ENCODE peak calls at places on chromosomes 3 and 15, in seven cellular contexts. One of them, this sample, is unnamed.
A peak's percentile ranks its signal among the peaks of the same experiment; 100 is the strongest.

GRCh38 chr3:188303286-188303799 is 149.4 kb downstream of the LPP start:
- DNase-seq in mesenchymal stem cell: no peak
- DNase-seq in H1: no peak
- DNase-seq in H9: no peak
- DNase-seq in IMR-90: no peak
- DNase-seq in trophoblast cell: no peak
- DNase-seq in mesendoderm: peak; percentile 29
- DNase-seq in this sample: no peak

GRCh38 chr3:14490831-14491230 is 49.3 kb downstream of the GRIP2 start:
- DNase-seq in mesenchymal stem cell: no peak
- DNase-seq in H1: no peak
- DNase-seq in H9: no peak
- DNase-seq in IMR-90: no peak
- DNase-seq in trophoblast cell: peak; percentile 82
- DNase-seq in mesendoderm: no peak
- DNase-seq in this sample: no peak

GRCh38 chr3:177618873-177619771 is 421.8 kb upstream of the TBL1XR1 start:
- DNase-seq in mesenchymal stem cell: no peak
- DNase-seq in H1: no peak
- DNase-seq in H9: no peak
- DNase-seq in IMR-90: peak; percentile 72
- DNase-seq in trophoblast cell: no peak
- DNase-seq in mesendoderm: no peak
- DNase-seq in this sample: no peak

GRCh38 chr15:22808761-22809280 is 22.4 kb downstream of the NIPA1 start:
- DNase-seq in mesenchymal stem cell: no peak
- DNase-seq in H1: no peak
- DNase-seq in H9: no peak
- DNase-seq in IMR-90: no peak
- DNase-seq in trophoblast cell: no peak
- DNase-seq in mesendoderm: no peak
- DNase-seq in this sample: no peak

GRCh38 chr15:74781673-74782595 is at the start of gene CSK:
- DNase-seq in mesenchymal stem cell: peak; percentile 50
- DNase-seq in H1: no peak
- DNase-seq in H9: peak; percentile 62
- DNase-seq in IMR-90: peak; percentile 51
- DNase-seq in trophoblast cell: peak; percentile 87
- DNase-seq in mesendoderm: peak; percentile 69
- DNase-seq in this sample: peak; percentile 73

GRCh38 chr3:112775011-112775742 is 71.5 kb downstream of the CD200R1L start:
- DNase-seq in mesenchymal stem cell: peak; percentile 27
- DNase-seq in H1: no peak
- DNase-seq in H9: no peak
- DNase-seq in IMR-90: peak; percentile 74
- DNase-seq in trophoblast cell: no peak
- DNase-seq in mesendoderm: no peak
- DNase-seq in this sample: no peak

GRCh38 chr15:72559781-72560180 is 85.7 kb downstream of the ARIH1 start:
- DNase-seq in mesenchymal stem cell: no peak
- DNase-seq in H1: no peak
- DNase-seq in H9: no peak
- DNase-seq in IMR-90: peak; percentile 71
- DNase-seq in trophoblast cell: no peak
- DNase-seq in mesendoderm: no peak
- DNase-seq in this sample: no peak

GRCh38 chr3:50607271-50608091 is 4.1 kb downstream of the CISH start:
- DNase-seq in mesenchymal stem cell: no peak
- DNase-seq in H1: no peak
- DNase-seq in H9: no peak
- DNase-seq in IMR-90: no peak
- DNase-seq in trophoblast cell: no peak
- DNase-seq in mesendoderm: no peak
- DNase-seq in this sample: no peak

GRCh38 chr3:30227571-30228301 is 378.7 kb upstream of the TGFBR2 start:
- DNase-seq in mesenchymal stem cell: peak; percentile 73
- DNase-seq in H1: no peak
- DNase-seq in H9: no peak
- DNase-seq in IMR-90: peak; percentile 96
- DNase-seq in trophoblast cell: no peak
- DNase-seq in mesendoderm: no peak
- DNase-seq in this sample: no peak

GRCh38 chr15:66644815-66645345 is 57.2 kb upstream of the SMAD6 start:
- DNase-seq in mesenchymal stem cell: peak; percentile 70
- DNase-seq in H1: no peak
- DNase-seq in H9: no peak
- DNase-seq in IMR-90: peak; percentile 69
- DNase-seq in trophoblast cell: no peak
- DNase-seq in mesendoderm: no peak
- DNase-seq in this sample: no peak

GRCh38 chr15:90565866-90566265 is 36.1 kb downstream of the CRTC3 start:
- DNase-seq in mesenchymal stem cell: no peak
- DNase-seq in H1: no peak
- DNase-seq in H9: no peak
- DNase-seq in IMR-90: no peak
- DNase-seq in trophoblast cell: no peak
- DNase-seq in mesendoderm: no peak
- DNase-seq in this sample: no peak

GRCh38 chr15:28165791-28166190 is 66.7 kb upstream of the OCA2 start:
- DNase-seq in mesenchymal stem cell: no peak
- DNase-seq in H1: no peak
- DNase-seq in H9: no peak
- DNase-seq in IMR-90: no peak
- DNase-seq in trophoblast cell: no peak
- DNase-seq in mesendoderm: no peak
- DNase-seq in this sample: no peak

GRCh38 chr15:71806452-71806931 is 3.9 kb upstream of the NR2E3 start:
- DNase-seq in mesenchymal stem cell: peak; percentile 44
- DNase-seq in H1: no peak
- DNase-seq in H9: no peak
- DNase-seq in IMR-90: peak; percentile 69
- DNase-seq in trophoblast cell: no peak
- DNase-seq in mesendoderm: peak; percentile 82
- DNase-seq in this sample: no peak

GRCh38 chr15:63481105-63481810 is 23.1 kb upstream of the USP3 start:
- DNase-seq in mesenchymal stem cell: peak; percentile 84
- DNase-seq in H1: no peak
- DNase-seq in H9: no peak
- DNase-seq in IMR-90: peak; percentile 53
- DNase-seq in trophoblast cell: no peak
- DNase-seq in mesendoderm: no peak
- DNase-seq in this sample: no peak

GRCh38 chr3:2268779-2269178 is 170.1 kb downstream of the CNTN4 start:
- DNase-seq in mesenchymal stem cell: no peak
- DNase-seq in H1: no peak
- DNase-seq in H9: no peak
- DNase-seq in IMR-90: no peak
- DNase-seq in trophoblast cell: no peak
- DNase-seq in mesendoderm: peak; percentile 41
- DNase-seq in this sample: no peak

GRCh38 chr3:39147711-39148115 is 5.7 kb downstream of the CSRNP1 start:
- DNase-seq in mesenchymal stem cell: no peak
- DNase-seq in H1: no peak
- DNase-seq in H9: no peak
- DNase-seq in IMR-90: peak; percentile 55
- DNase-seq in trophoblast cell: peak; percentile 70
- DNase-seq in mesendoderm: peak; percentile 77
- DNase-seq in this sample: no peak

GRCh38 chr15:90000175-90000923 is 775 bp upstream of the ZNF710 start:
- DNase-seq in mesenchymal stem cell: peak; percentile 50
- DNase-seq in H1: no peak
- DNase-seq in H9: no peak
- DNase-seq in IMR-90: peak; percentile 15
- DNase-seq in trophoblast cell: no peak
- DNase-seq in mesendoderm: peak; percentile 59
- DNase-seq in this sample: peak; percentile 41

GRCh38 chr15:79140846-79141570 is 50.4 kb upstream of the RASGRF1 start:
- DNase-seq in mesenchymal stem cell: no peak
- DNase-seq in H1: no peak
- DNase-seq in H9: no peak
- DNase-seq in IMR-90: no peak
- DNase-seq in trophoblast cell: peak; percentile 95
- DNase-seq in mesendoderm: no peak
- DNase-seq in this sample: no peak

GRCh38 chr15:68114356-68114755 is 60.2 kb downstream of the PIAS1 start:
- DNase-seq in mesenchymal stem cell: peak; percentile 61
- DNase-seq in H1: no peak
- DNase-seq in H9: no peak
- DNase-seq in IMR-90: peak; percentile 54
- DNase-seq in trophoblast cell: peak; percentile 19
- DNase-seq in mesendoderm: no peak
- DNase-seq in this sample: no peak

GRCh38 chr3:119810018-119810435 is 28.1 kb downstream of the NR1I2 start:
- DNase-seq in mesenchymal stem cell: no peak
- DNase-seq in H1: no peak
- DNase-seq in H9: peak; percentile 43
- DNase-seq in IMR-90: peak; percentile 18
- DNase-seq in trophoblast cell: no peak
- DNase-seq in mesendoderm: no peak
- DNase-seq in this sample: no peak

GRCh38 chr3:171564723-171565122 is 104.5 kb upstream of the TNIK start:
- DNase-seq in mesenchymal stem cell: no peak
- DNase-seq in H1: no peak
- DNase-seq in H9: no peak
- DNase-seq in IMR-90: no peak
- DNase-seq in trophoblast cell: no peak
- DNase-seq in mesendoderm: peak; percentile 20
- DNase-seq in this sample: no peak

GRCh38 chr3:13662238-13662847 is 113.4 kb downstream of the FBLN2 start:
- DNase-seq in mesenchymal stem cell: no peak
- DNase-seq in H1: no peak
- DNase-seq in H9: no peak
- DNase-seq in IMR-90: no peak
- DNase-seq in trophoblast cell: no peak
- DNase-seq in mesendoderm: no peak
- DNase-seq in this sample: no peak

GRCh38 chr15:54619180-54619579 is 577.6 kb downstream of the RSL24D1 start:
- DNase-seq in mesenchymal stem cell: no peak
- DNase-seq in H1: no peak
- DNase-seq in H9: no peak
- DNase-seq in IMR-90: no peak
- DNase-seq in trophoblast cell: no peak
- DNase-seq in mesendoderm: peak; percentile 27
- DNase-seq in this sample: no peak

GRCh38 chr15:54618120-54618519 is 578.6 kb downstream of the RSL24D1 start:
- DNase-seq in mesenchymal stem cell: no peak
- DNase-seq in H1: no peak
- DNase-seq in H9: no peak
- DNase-seq in IMR-90: no peak
- DNase-seq in trophoblast cell: no peak
- DNase-seq in mesendoderm: no peak
- DNase-seq in this sample: no peak

DNA sequence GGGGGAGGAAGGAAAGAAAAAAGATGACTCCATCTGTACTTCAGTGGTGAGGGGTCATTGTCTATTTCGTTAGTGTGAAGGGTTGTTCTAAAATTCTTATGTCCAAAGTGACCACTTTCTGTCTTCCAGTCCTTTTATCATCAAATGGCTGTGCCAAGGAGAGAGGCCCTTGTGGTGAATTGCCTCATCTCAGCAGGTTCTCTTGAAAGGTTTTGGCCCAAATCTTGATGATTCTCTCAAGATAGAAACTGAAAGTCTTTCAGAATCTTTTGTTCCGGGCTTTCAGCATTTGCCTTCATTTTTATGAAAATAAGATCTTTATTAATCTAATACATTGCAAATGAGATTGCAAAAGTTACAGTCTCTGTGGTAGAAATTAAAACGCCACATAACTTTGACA is 575.8 kb downstream of the RSL24D1 start:
- DNase-seq in mesenchymal stem cell: no peak
- DNase-seq in H1: no peak
- DNase-seq in H9: no peak
- DNase-seq in IMR-90: no peak
- DNase-seq in trophoblast cell: no peak
- DNase-seq in mesendoderm: no peak
- DNase-seq in this sample: no peak
- H2BK5ac ChIP-seq in mesenchymal stem cell: no peak overlapping the region
- H2BK5ac ChIP-seq in H1: no peak overlapping the region
- H2BK5ac ChIP-seq in H9: no peak overlapping the region
- H2BK5ac ChIP-seq in IMR-90: no peak overlapping the region
- H2BK5ac ChIP-seq in trophoblast cell: no peak overlapping the region
- H2BK5ac ChIP-seq in mesendoderm: no peak overlapping the region
- H2BK5ac ChIP-seq in this sample: no peak overlapping the region

DNA sequence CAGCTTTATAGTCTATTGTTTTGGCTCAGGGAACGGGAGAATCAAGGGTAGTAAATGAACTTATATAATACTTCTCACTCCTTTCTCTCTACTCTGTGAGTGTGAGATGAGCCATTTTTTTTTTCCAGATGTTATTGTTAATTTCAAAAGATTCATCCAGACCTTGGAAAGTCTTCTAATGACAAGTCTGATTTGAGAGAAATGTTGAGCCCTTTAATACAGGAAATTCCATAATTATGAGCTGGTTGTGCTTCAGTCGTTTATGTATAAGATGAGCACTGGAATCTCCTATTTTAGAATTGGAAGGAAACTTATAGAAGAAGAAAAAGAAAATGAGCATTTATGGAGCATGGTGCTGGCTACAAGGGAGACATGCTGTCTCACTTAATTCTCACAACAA is 92.0 kb downstream of the FBN1 start:
- DNase-seq in mesenchymal stem cell: peak; percentile 55
- DNase-seq in H1: no peak
- DNase-seq in H9: no peak
- DNase-seq in IMR-90: peak; percentile 62
- DNase-seq in trophoblast cell: no peak
- DNase-seq in mesendoderm: no peak
- DNase-seq in this sample: no peak
- H2BK5ac ChIP-seq in mesenchymal stem cell: no peak overlapping the region
- H2BK5ac ChIP-seq in H1: no peak overlapping the region
- H2BK5ac ChIP-seq in H9: no peak overlapping the region
- H2BK5ac ChIP-seq in IMR-90: peak overlapping the region; percentile 94
- H2BK5ac ChIP-seq in trophoblast cell: no peak overlapping the region
- H2BK5ac ChIP-seq in mesendoderm: no peak overlapping the region
- H2BK5ac ChIP-seq in this sample: no peak overlapping the region

GRCh38 chr3:127194601-127195187 is 1.8 kb downstream of the PRR23E start:
- DNase-seq in mesenchymal stem cell: no peak
- DNase-seq in H1: no peak
- DNase-seq in H9: no peak
- DNase-seq in IMR-90: no peak
- DNase-seq in trophoblast cell: no peak
- DNase-seq in mesendoderm: no peak
- DNase-seq in this sample: no peak
- H2BK5ac ChIP-seq in mesenchymal stem cell: no peak overlapping the region
- H2BK5ac ChIP-seq in H1: no peak overlapping the region
- H2BK5ac ChIP-seq in H9: no peak overlapping the region
- H2BK5ac ChIP-seq in IMR-90: no peak overlapping the region
- H2BK5ac ChIP-seq in trophoblast cell: no peak overlapping the region
- H2BK5ac ChIP-seq in mesendoderm: no peak overlapping the region
- H2BK5ac ChIP-seq in this sample: no peak overlapping the region

GRCh38 chr15:40525855-40526254 is 39.0 kb downstream of the CCDC32 start:
- DNase-seq in mesenchymal stem cell: no peak
- DNase-seq in H1: no peak
- DNase-seq in H9: no peak
- DNase-seq in IMR-90: no peak
- DNase-seq in trophoblast cell: no peak
- DNase-seq in mesendoderm: no peak
- DNase-seq in this sample: no peak
- H2BK5ac ChIP-seq in mesenchymal stem cell: no peak overlapping the region
- H2BK5ac ChIP-seq in H1: no peak overlapping the region
- H2BK5ac ChIP-seq in H9: no peak overlapping the region
- H2BK5ac ChIP-seq in IMR-90: no peak overlapping the region
- H2BK5ac ChIP-seq in trophoblast cell: no peak overlapping the region
- H2BK5ac ChIP-seq in mesendoderm: no peak overlapping the region
- H2BK5ac ChIP-seq in this sample: no peak overlapping the region

This sample was measured in neuronal stem cell.